ENCODE peak calls at places on chromosome 4, in ten cellular contexts. W is CMK, F is GM03348, B is T-helper 1 cell, H is germinal center, C is coronary artery, N is lung microvascular endothelial cell, M is RPMI7951, G is cardiac fibroblast, U is type B pancreatic cell. K is an unnamed sample.

GRCh38 chr4:1767770-1768366 is 25.2 kb upstream of the FGFR3 start:
- DNase-seq in W (no peak), F (peak; percentile 78), B (no peak), H (peak; percentile 65), C (no peak), N (peak; percentile 65), M (no peak), G (peak; percentile 35), U (no peak), K (no peak)

GRCh38 chr4:55277011-55277410 is 69.0 kb upstream of the SRD5A3 start:
- DNase-seq in W (no peak), F (no peak), B (no peak), H (no peak), C (no peak), N (no peak), M (no peak), G (no peak), U (no peak), K (no peak)

GRCh38 chr4:4824232-4824631 is 35.2 kb upstream of the MSX1 start:
- DNase-seq in W (no peak), F (no peak), B (no peak), H (no peak), C (no peak), N (no peak), M (no peak), G (no peak), U (no peak), K (no peak)

GRCh38 chr4:3858046-3858730 is 92.0 kb downstream of the ADRA2C start:
- DNase-seq in W (no peak), F (no peak), B (no peak), H (no peak), C (no peak), N (no peak), M (no peak), G (no peak), U (no peak), K (no peak)

GRCh38 chr4:20831746-20832145 is 131.5 kb downstream of the PACRGL start:
- DNase-seq in W (no peak), F (no peak), B (no peak), H (no peak), C (no peak), N (no peak), M (no peak), G (no peak), U (no peak), K (no peak)

GRCh38 chr4:72564184-72564583 is 4.8 kb downstream of the ADAMTS3 start:
- DNase-seq in W (no peak), F (peak; percentile 19), B (no peak), H (no peak), C (no peak), N (no peak), M (no peak), G (peak; percentile 31), U (no peak), K (no peak)

GRCh38 chr4:63607186-63607872 is 801.9 kb downstream of the TECRL start:
- DNase-seq in W (no peak), F (no peak), B (no peak), H (no peak), C (no peak), N (no peak), M (no peak), G (no peak), U (no peak), K (no peak)

GRCh38 chr4:108901271-108901670 is 138.4 kb upstream of the ETNPPL start:
- DNase-seq in W (no peak), F (no peak), B (no peak), H (no peak), C (no peak), N (no peak), M (no peak), G (no peak), U (no peak), K (no peak)

GRCh38 chr4:95086532-95086931 is 328.8 kb downstream of the BMPR1B start:
- DNase-seq in W (no peak), F (no peak), B (no peak), H (no peak), C (no peak), N (no peak), M (no peak), G (no peak), U (no peak), K (no peak)

GRCh38 chr4:42786350-42787070 is 106.0 kb upstream of the GRXCR1 start:
- DNase-seq in W (no peak), F (no peak), B (no peak), H (no peak), C (no peak), N (no peak), M (no peak), G (no peak), U (no peak), K (no peak)

GRCh38 chr4:64584981-64585557 is 175.8 kb upstream of the TECRL start:
- DNase-seq in W (peak; percentile 36), F (peak; percentile 33), B (peak; percentile 16), H (peak; percentile 3), C (no peak), N (peak; percentile 57), M (peak; percentile 9), G (peak; percentile 68), U (no peak), K (no peak)

GRCh38 chr4:77012726-77013125 is 63.1 kb downstream of the CCNI start:
- DNase-seq in W (no peak), F (no peak), B (no peak), H (no peak), C (no peak), N (no peak), M (no peak), G (peak; percentile 59), U (no peak), K (no peak)

GRCh38 chr4:123257563-123257962 is 139.0 kb upstream of the SPRY1 start:
- DNase-seq in W (no peak), F (no peak), B (no peak), H (no peak), C (no peak), N (no peak), M (no peak), G (no peak), U (no peak), K (no peak)

GRCh38 chr4:40238700-40239548 is 42.1 kb downstream of the RHOH start:
- DNase-seq in W (no peak), F (no peak), B (peak; percentile 93), H (no peak), C (no peak), N (no peak), M (peak; percentile 32), G (no peak), U (no peak), K (no peak)

GRCh38 chr4:57265831-57266582 is 155.8 kb upstream of the IGFBP7 start:
- DNase-seq in W (no peak), F (no peak), B (no peak), H (no peak), C (no peak), N (no peak), M (no peak), G (peak; percentile 3), U (no peak), K (peak; percentile 6)